ENCODE peak calls at places on chromosomes 6 and 20, in six cellular contexts. E is Calu3; S is activated gamma-delta T cell treated with Interleukin-2 at 50 U/mL for 16 hours; N is mesendoderm; Y is astrocyte of the spinal cord; T is activated T-helper 9 cell treated with anti-CD3 and anti-CD28 coated beads, Interleukin-2, amount 50 U/mL, for 16 hours. V is an unnamed sample.
A peak's percentile ranks its signal among the peaks of the same experiment; 100 is the strongest.

GRCh38 chr6:37057128-37057471 is 51.6 kb downstream of the FGD2 start:
- DNase-seq in E (no peak), S (no peak), N (no peak), Y (no peak), T (no peak), V (no peak)

GRCh38 chr20:16518068-16518783 is 55.0 kb downstream of the KIF16B start:
- DNase-seq in E (peak; percentile 16), S (no peak), N (peak; percentile 73), Y (peak; percentile 41), T (no peak), V (no peak)

GRCh38 chr6:88166493-88166900 is 350 bp upstream of the CNR1 start:
- DNase-seq in E (peak; percentile 37), S (no peak), N (peak; percentile 42), Y (no peak), T (no peak), V (no peak)

GRCh38 chr6:33013608-33014007 is 4.2 kb upstream of the HLA-DOA start:
- DNase-seq in E (no peak), S (no peak), N (peak; percentile 31), Y (no peak), T (no peak), V (no peak)

GRCh38 chr6:72890671-72891070 is 268.8 kb downstream of the KCNQ5 start:
- DNase-seq in E (no peak), S (no peak), N (no peak), Y (no peak), T (no peak), V (no peak)

GRCh38 chr6:40440083-40440482 is 147.1 kb downstream of the LRFN2 start:
- DNase-seq in E (no peak), S (no peak), N (no peak), Y (no peak), T (no peak), V (peak; percentile 29)

GRCh38 chr6:43814865-43815264 is 44.9 kb downstream of the VEGFA start:
- DNase-seq in E (no peak), S (no peak), N (no peak), Y (no peak), T (no peak), V (no peak)

GRCh38 chr6:69973138-69973537 is 106.8 kb downstream of the COL19A1 start:
- DNase-seq in E (no peak), S (no peak), N (peak; percentile 23), Y (no peak), T (no peak), V (no peak)

GRCh38 chr6:71460933-71461332 is 172.3 kb downstream of the OGFRL1 start:
- DNase-seq in E (no peak), S (no peak), N (no peak), Y (peak; percentile 67), T (no peak), V (no peak)